ENCODE peak calls at places on chromosomes 7 and 10, in five cellular contexts. T is anterior cingulate cortex; F is MM.1S; O is stimulated activated CD4-positive, alpha-beta T cell treated with anti-CD3 and anti-CD28 coated beads, TNF-alpha, amount 100 ng/mL, for 24 hours; B is mucosa of gallbladder. C is an unnamed sample.

GRCh38 chr7:98713411-98713810 is 96.3 kb downstream of the NPTX2 start:
- DNase-seq in B (no peak), F (no peak), T (no peak), O (no peak), C (no peak)

GRCh38 chr10:97406064-97406463 is 4.9 kb upstream of the RRP12 start:
- DNase-seq in B (no peak), F (no peak), O (no peak), T (no peak), C (no peak)

GRCh38 chr7:116740758-116741462 is 68.9 kb downstream of the MET start:
- DNase-seq in B (no peak), F (no peak), T (no peak), O (no peak), C (no peak)

GRCh38 chr10:98433881-98434732 is 12.6 kb downstream of the HPS1 start:
- DNase-seq in F (no peak), T (no peak), O (no peak), B (no peak), C (no peak)

GRCh38 chr10:73113543-73113942 is 3.3 kb downstream of the NUDT13 start:
- DNase-seq in O (no peak), B (no peak), F (no peak), T (no peak), C (no peak)

GRCh38 chr7:92244803-92245486 is 769 bp downstream of the KRIT1 start:
- DNase-seq in T (no peak), O (no peak), B (peak; percentile 11), F (peak; percentile 9), C (no peak)

GRCh38 chr7:38681882-38682281 is 50.7 kb upstream of the AMPH start:
- DNase-seq in O (no peak), F (no peak), T (no peak), B (no peak), C (no peak)

GRCh38 chr10:317219-317868 is 182.1 kb downstream of the ZMYND11 start:
- DNase-seq in B (peak; percentile 42), T (no peak), F (no peak), O (no peak), C (peak; percentile 53)

GRCh38 chr10:119687192-119688032 is 36.2 kb downstream of the BAG3 start:
- DNase-seq in B (no peak), O (no peak), T (no peak), F (no peak), C (no peak)

GRCh38 chr7:155349601-155350331 is 52.1 kb downstream of the INSIG1 start:
- DNase-seq in F (no peak), T (no peak), B (no peak), O (no peak), C (no peak)

C was measured in GM18507.